ENCODE peak calls at places on chromosomes 13 and 19, in five cellular contexts. F, Q, P, T and X are unnamed samples.

GRCh38 chr13:44498969-44499368 is 77.2 kb downstream of the TSC22D1 start:
- DNase-seq in F (no peak), T (no peak), Q (peak), P (no peak), X (no peak)

GRCh38 chr13:41548031-41548430 is 90.7 kb downstream of the RGCC start:
- DNase-seq in T (no peak), F (no peak), Q (no peak), P (no peak), X (no peak)

GRCh38 chr13:48838193-48839000 is 137.3 kb upstream of the FNDC3A start:
- DNase-seq in P (no peak), T (no peak), F (no peak), Q (no peak), X (peak)

GRCh38 chr19:6235031-6235951 is 44.5 kb downstream of the MLLT1 start:
- DNase-seq in T (no peak), P (no peak), Q (no peak), F (no peak), X (no peak)

GRCh38 chr19:47020132-47020805 is 632 bp downstream of the NPAS1 start:
- DNase-seq in P (no peak), Q (no peak), F (no peak), T (no peak), X (no peak)

GRCh38 chr19:48544856-48545750 is 6.9 kb upstream of the SULT2B1 start:
- DNase-seq in P (no peak), T (no peak), Q (no peak), F (no peak), X (no peak)

GRCh38 chr19:588758-589692 is 656 bp upstream of the HCN2 start:
- DNase-seq in T (no peak), P (no peak), Q (no peak), F (no peak), X (no peak)

GRCh38 chr13:91286317-91286716 is 61.2 kb upstream of the MIR17HG start:
- DNase-seq in P (no peak), Q (no peak), T (no peak), F (no peak), X (no peak)

GRCh38 chr13:20713751-20714150 is 10.3 kb downstream of the IL17D start:
- DNase-seq in Q (no peak), T (peak), F (no peak), P (no peak), X (no peak)

GRCh38 chr19:19672816-19673215 is 4.2 kb downstream of the ZNF101 start:
- DNase-seq in Q (no peak), F (peak), T (no peak), P (no peak), X (no peak)

GRCh38 chr19:33883869-33884519 is 87.3 kb downstream of the KCTD15 start:
- DNase-seq in P (no peak), T (no peak), F (no peak), Q (peak), X (no peak)

GRCh38 chr13:41467546-41467945 is 10.2 kb downstream of the RGCC start:
- DNase-seq in T (no peak), P (no peak), F (no peak), Q (no peak), X (no peak)

GRCh38 chr19:12913871-12914690 is 5.0 kb downstream of the SYCE2 start:
- DNase-seq in T (peak), P (no peak), F (no peak), Q (no peak), X (no peak)

GRCh38 chr19:17862711-17863519 is 3.2 kb downstream of the RPL18A start:
- DNase-seq in P (no peak), Q (no peak), T (no peak), F (no peak), X (no peak)

GRCh38 chr19:13794388-13794751 is 873 bp upstream of the ZSWIM4 start:
- DNase-seq in F (peak), P (peak), Q (peak), T (peak), X (peak)

GRCh38 chr19:55646889-55647731 is 902 bp upstream of the CCDC106 start:
- DNase-seq in T (no peak), Q (no peak), F (no peak), P (no peak), X (no peak)

GRCh38 chr19:19382118-19382517 is 23.4 kb upstream of the GATAD2A start:
- DNase-seq in T (no peak), F (peak), Q (no peak), P (no peak), X (no peak)

GRCh38 chr19:42038675-42039074 is 31.3 kb downstream of the GRIK5 start:
- DNase-seq in P (no peak), T (no peak), Q (no peak), F (no peak), X (no peak)

GRCh38 chr19:30731596-30731995 is 359.4 kb downstream of the ZNF536 start:
- DNase-seq in P (no peak), T (no peak), F (no peak), Q (no peak), X (no peak)

GRCh38 chr13:78030351-78030750 is 111.7 kb upstream of the EDNRB start:
- DNase-seq in T (no peak), F (no peak), P (no peak), Q (no peak), X (no peak)

GRCh38 chr13:38872693-38873092 is 117.9 kb downstream of the STOML3 start:
- DNase-seq in F (peak), T (peak), Q (peak), P (no peak), X (no peak)

GRCh38 chr13:50188696-50189095 is 173.5 kb downstream of the KCNRG start:
- DNase-seq in P (no peak), Q (no peak), F (no peak), T (no peak), X (no peak)

GRCh38 chr13:88840085-88840484 is 1168.9 kb downstream of the SLITRK5 start:
- DNase-seq in F (no peak), T (no peak), Q (no peak), P (no peak), X (no peak)

GRCh38 chr13:50589651-50590054 is 253.8 kb downstream of the DLEU7 start:
- DNase-seq in Q (no peak), P (no peak), F (peak), T (peak), X (peak)

GRCh38 chr13:71285700-71286099 is 581.3 kb downstream of the DACH1 start:
- DNase-seq in F (no peak), P (no peak), T (no peak), Q (no peak), X (no peak)

GRCh38 chr13:78398743-78399410 is 204.5 kb downstream of the POU4F1 start:
- DNase-seq in T (no peak), P (no peak), Q (no peak), F (no peak), X (no peak)

GRCh38 chr19:45406957-45407375 is 522 bp downstream of the POLR1G start:
- DNase-seq in F (no peak), Q (no peak), T (no peak), P (no peak), X (no peak)

GRCh38 chr19:19826875-19827274 is 5.3 kb upstream of the ZNF506 start:
- DNase-seq in P (no peak), F (no peak), Q (no peak), T (no peak), X (no peak)

GRCh38 chr19:12996542-12997094 is 1.3 kb downstream of the NFIX start:
- DNase-seq in T (no peak), P (peak), Q (peak), F (no peak), X (no peak)

GRCh38 chr19:4916292-4917082 is 7.2 kb downstream of the UHRF1 start:
- DNase-seq in T (no peak), F (no peak), P (no peak), Q (no peak), X (no peak)

GRCh38 chr13:33722216-33722900 is 95.6 kb upstream of the RFC3 start:
- DNase-seq in F (no peak), T (peak), P (no peak), Q (no peak), X (no peak)

GRCh38 chr13:100664171-100664900 is 10.3 kb downstream of the TMTC4 start:
- DNase-seq in T (no peak), F (no peak), Q (no peak), P (no peak), X (no peak)

GRCh38 chr13:100666124-100666523 is 8.5 kb downstream of the TMTC4 start:
- DNase-seq in F (no peak), P (no peak), Q (no peak), T (peak), X (peak)

GRCh38 chr13:100667894-100668293 is 6.7 kb downstream of the TMTC4 start:
- DNase-seq in P (no peak), F (no peak), Q (no peak), T (no peak), X (no peak)

GRCh38 chr13:100662470-100663211 is 12.0 kb downstream of the TMTC4 start:
- DNase-seq in T (no peak), F (no peak), P (no peak), Q (no peak), X (no peak)

DNA sequence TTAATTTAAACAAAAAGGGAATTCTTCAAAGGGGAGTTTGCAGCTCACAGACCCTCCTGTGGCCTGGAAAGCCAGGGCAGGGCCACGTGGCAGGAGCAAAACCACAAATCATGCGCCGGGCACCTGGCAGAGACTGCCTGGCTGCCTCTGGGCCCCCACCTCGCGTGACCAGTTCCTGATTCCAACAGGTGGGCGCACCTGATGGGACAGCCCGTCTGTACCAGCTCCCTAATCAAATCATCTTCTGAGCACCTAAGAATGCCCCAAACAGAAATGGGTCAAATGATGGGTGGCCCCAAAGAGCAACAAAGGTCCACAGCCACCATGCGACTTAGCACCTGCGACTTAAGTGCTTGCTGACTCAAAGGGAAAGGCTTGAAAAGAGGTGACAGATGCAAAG is 9.2 kb downstream of the TMTC4 start:
- DNase-seq in F (no peak), P (no peak), Q (no peak), T (no peak), X (no peak)
- H3K4me3 ChIP-seq in F (no peak), P (no peak), Q (no peak), T (no peak), X (no peak)

GRCh38 chr19:35168261-35168660 is 13.7 kb downstream of the FXYD5 start:
- DNase-seq in P (peak), Q (no peak), F (peak), T (peak), X (no peak)
- H3K4me3 ChIP-seq in P (no peak), Q (no peak), F (no peak), T (no peak), X (no peak)

GRCh38 chr13:27966641-27967202 is 2.4 kb downstream of the CDX2 start:
- DNase-seq in Q (no peak), T (no peak), P (peak), F (no peak), X (no peak)
- H3K4me3 ChIP-seq in Q (no peak), T (no peak), P (no peak), F (peak), X (no peak)

GRCh38 chr19:35845215-35846037 is 6.9 kb downstream of the NPHS1 start:
- DNase-seq in F (no peak), T (peak), P (no peak), Q (peak), X (no peak)

GRCh38 chr19:35842666-35843272 is 9.5 kb downstream of the NPHS1 start:
- DNase-seq in T (no peak), Q (no peak), F (no peak), P (no peak), X (no peak)

GRCh38 chr19:35841961-35842595 is 10.2 kb downstream of the NPHS1 start:
- DNase-seq in P (no peak), T (no peak), Q (no peak), F (no peak), X (no peak)

GRCh38 chr19:35844482-35845214 is 7.7 kb downstream of the NPHS1 start:
- DNase-seq in P (no peak), Q (no peak), T (no peak), F (no peak), X (no peak)

GRCh38 chr19:35843676-35844481 is 8.4 kb downstream of the NPHS1 start:
- DNase-seq in P (no peak), Q (peak), F (no peak), T (peak), X (no peak)
- H3K4me3 ChIP-seq in P (no peak), Q (no peak), F (no peak), T (no peak), X (no peak)

DNA sequence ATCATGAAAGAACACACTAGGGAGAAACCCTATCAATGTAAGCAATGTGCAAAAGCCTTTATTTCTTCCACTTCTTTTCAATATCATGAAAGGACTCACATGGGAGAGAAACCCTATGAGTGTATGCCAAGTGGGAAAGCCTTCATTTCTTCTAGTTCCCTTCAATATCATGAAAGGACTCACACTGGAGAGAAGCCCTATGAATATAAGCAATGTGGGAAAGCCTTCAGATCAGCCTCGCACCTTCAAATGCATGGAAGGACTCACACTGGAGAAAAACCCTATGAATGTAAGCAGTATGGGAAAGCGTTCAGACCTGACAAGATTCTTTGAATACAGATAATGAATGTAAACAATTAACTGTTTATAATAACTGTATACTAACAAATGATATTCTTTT is 15.0 kb upstream of the ZNF439 start:
- DNase-seq in P (no peak), F (no peak), T (no peak), Q (no peak), X (no peak)
- H3K4me3 ChIP-seq in P (no peak), F (no peak), T (no peak), Q (no peak), X (no peak)